ENCODE peak calls at places on chromosome 9, in six cellular contexts. One of them, this sample, is unnamed.

GRCh38 chr9:117083440-117083984 is 331.3 kb downstream of the ASTN2 start:
- DNase-seq in fibroblast of lung: no peak
- DNase-seq in neural crest cell: no peak
- DNase-seq in OCI-LY7: no peak
- DNase-seq in IMR-90: no peak
- DNase-seq in endothelial cell: no peak
- DNase-seq in this sample: no peak

GRCh38 chr9:127541865-127542264 is 70.2 kb upstream of the STXBP1 start:
- DNase-seq in IMR-90: no peak
- DNase-seq in neural crest cell: no peak
- DNase-seq in OCI-LY7: no peak
- DNase-seq in endothelial cell: no peak
- DNase-seq in fibroblast of lung: no peak
- DNase-seq in this sample: no peak

GRCh38 chr9:113875917-113876805 is at the start of gene ZNF618:
- DNase-seq in neural crest cell: peak
- DNase-seq in OCI-LY7: peak
- DNase-seq in IMR-90: no peak
- DNase-seq in fibroblast of lung: peak
- DNase-seq in endothelial cell: peak
- DNase-seq in this sample: peak

GRCh38 chr9:87201316-87201715 is 254.0 kb upstream of the GAS1 start:
- DNase-seq in endothelial cell: no peak
- DNase-seq in neural crest cell: no peak
- DNase-seq in OCI-LY7: no peak
- DNase-seq in fibroblast of lung: peak
- DNase-seq in IMR-90: peak
- DNase-seq in this sample: no peak

GRCh38 chr9:37908698-37909186 is 4.8 kb upstream of the SLC25A51 start:
- DNase-seq in endothelial cell: no peak
- DNase-seq in fibroblast of lung: no peak
- DNase-seq in OCI-LY7: no peak
- DNase-seq in IMR-90: peak
- DNase-seq in neural crest cell: no peak
- DNase-seq in this sample: no peak

GRCh38 chr9:75712690-75713089 is 177.8 kb upstream of the PCSK5 start:
- DNase-seq in neural crest cell: no peak
- DNase-seq in IMR-90: no peak
- DNase-seq in fibroblast of lung: no peak
- DNase-seq in OCI-LY7: no peak
- DNase-seq in endothelial cell: no peak
- DNase-seq in this sample: no peak

GRCh38 chr9:129343697-129344375 is 165.8 kb upstream of the IER5L start:
- DNase-seq in endothelial cell: no peak
- DNase-seq in IMR-90: no peak
- DNase-seq in OCI-LY7: no peak
- DNase-seq in fibroblast of lung: peak
- DNase-seq in neural crest cell: no peak
- DNase-seq in this sample: peak

GRCh38 chr9:81822967-81823366 is 105.3 kb upstream of the SPATA31D4 start:
- DNase-seq in fibroblast of lung: no peak
- DNase-seq in IMR-90: no peak
- DNase-seq in neural crest cell: no peak
- DNase-seq in endothelial cell: no peak
- DNase-seq in OCI-LY7: no peak
- DNase-seq in this sample: no peak

GRCh38 chr9:114718801-114719221 is 36.8 kb upstream of the TEX48 start:
- DNase-seq in OCI-LY7: no peak
- DNase-seq in neural crest cell: no peak
- DNase-seq in IMR-90: no peak
- DNase-seq in fibroblast of lung: no peak
- DNase-seq in endothelial cell: no peak
- DNase-seq in this sample: peak

GRCh38 chr9:114958021-114958846 is 27.8 kb upstream of the TNFSF8 start:
- DNase-seq in IMR-90: no peak
- DNase-seq in neural crest cell: no peak
- DNase-seq in endothelial cell: no peak
- DNase-seq in fibroblast of lung: peak
- DNase-seq in OCI-LY7: no peak
- DNase-seq in this sample: no peak

GRCh38 chr9:17695482-17695881 is 116.6 kb downstream of the SH3GL2 start:
- DNase-seq in endothelial cell: no peak
- DNase-seq in IMR-90: no peak
- DNase-seq in neural crest cell: no peak
- DNase-seq in OCI-LY7: no peak
- DNase-seq in fibroblast of lung: no peak
- DNase-seq in this sample: no peak

GRCh38 chr9:103319979-103320378 is 324.8 kb downstream of the CYLC2 start:
- DNase-seq in IMR-90: no peak
- DNase-seq in OCI-LY7: peak
- DNase-seq in neural crest cell: no peak
- DNase-seq in fibroblast of lung: no peak
- DNase-seq in endothelial cell: no peak
- DNase-seq in this sample: no peak

GRCh38 chr9:86202338-86202882 is 57.0 kb downstream of the C9orf153 start:
- DNase-seq in IMR-90: peak
- DNase-seq in OCI-LY7: peak
- DNase-seq in endothelial cell: peak
- DNase-seq in fibroblast of lung: peak
- DNase-seq in neural crest cell: no peak
- DNase-seq in this sample: peak

GRCh38 chr9:107175826-107176500 is 107.1 kb upstream of the RAD23B start:
- DNase-seq in endothelial cell: no peak
- DNase-seq in IMR-90: no peak
- DNase-seq in OCI-LY7: no peak
- DNase-seq in fibroblast of lung: no peak
- DNase-seq in neural crest cell: peak
- DNase-seq in this sample: no peak

GRCh38 chr9:137294091-137294683 is 7.9 kb downstream of the NRARP start:
- DNase-seq in OCI-LY7: peak
- DNase-seq in IMR-90: peak
- DNase-seq in neural crest cell: no peak
- DNase-seq in endothelial cell: peak
- DNase-seq in fibroblast of lung: peak
- DNase-seq in this sample: peak

GRCh38 chr9:92615790-92616189 is 54.1 kb downstream of the IPPK start:
- DNase-seq in fibroblast of lung: no peak
- DNase-seq in endothelial cell: no peak
- DNase-seq in neural crest cell: no peak
- DNase-seq in OCI-LY7: no peak
- DNase-seq in IMR-90: no peak
- DNase-seq in this sample: no peak

GRCh38 chr9:93708289-93708986 is 132.1 kb downstream of the PHF2 start:
- DNase-seq in endothelial cell: no peak
- DNase-seq in fibroblast of lung: no peak
- DNase-seq in IMR-90: no peak
- DNase-seq in OCI-LY7: no peak
- DNase-seq in neural crest cell: no peak
- DNase-seq in this sample: no peak

GRCh38 chr9:23598994-23599393 is 227.0 kb downstream of the ELAVL2 start:
- DNase-seq in IMR-90: no peak
- DNase-seq in OCI-LY7: no peak
- DNase-seq in endothelial cell: no peak
- DNase-seq in fibroblast of lung: no peak
- DNase-seq in neural crest cell: no peak
- DNase-seq in this sample: no peak

GRCh38 chr9:96116275-96117051 is 185.5 kb downstream of the HSD17B3 start:
- DNase-seq in neural crest cell: no peak
- DNase-seq in fibroblast of lung: peak
- DNase-seq in endothelial cell: no peak
- DNase-seq in IMR-90: no peak
- DNase-seq in OCI-LY7: no peak
- DNase-seq in this sample: peak

GRCh38 chr9:96109718-96110351 is 192.1 kb downstream of the HSD17B3 start:
- DNase-seq in OCI-LY7: no peak
- DNase-seq in neural crest cell: no peak
- DNase-seq in endothelial cell: no peak
- DNase-seq in IMR-90: peak
- DNase-seq in fibroblast of lung: peak
- DNase-seq in this sample: no peak

GRCh38 chr9:96107436-96107835 is 194.5 kb downstream of the HSD17B3 start:
- DNase-seq in OCI-LY7: no peak
- DNase-seq in IMR-90: no peak
- DNase-seq in neural crest cell: no peak
- DNase-seq in fibroblast of lung: no peak
- DNase-seq in endothelial cell: no peak
- DNase-seq in this sample: no peak

GRCh38 chr9:96117398-96118060 is 184.4 kb downstream of the HSD17B3 start:
- DNase-seq in neural crest cell: no peak
- DNase-seq in fibroblast of lung: no peak
- DNase-seq in IMR-90: no peak
- DNase-seq in endothelial cell: no peak
- DNase-seq in OCI-LY7: no peak
- DNase-seq in this sample: no peak

DNA sequence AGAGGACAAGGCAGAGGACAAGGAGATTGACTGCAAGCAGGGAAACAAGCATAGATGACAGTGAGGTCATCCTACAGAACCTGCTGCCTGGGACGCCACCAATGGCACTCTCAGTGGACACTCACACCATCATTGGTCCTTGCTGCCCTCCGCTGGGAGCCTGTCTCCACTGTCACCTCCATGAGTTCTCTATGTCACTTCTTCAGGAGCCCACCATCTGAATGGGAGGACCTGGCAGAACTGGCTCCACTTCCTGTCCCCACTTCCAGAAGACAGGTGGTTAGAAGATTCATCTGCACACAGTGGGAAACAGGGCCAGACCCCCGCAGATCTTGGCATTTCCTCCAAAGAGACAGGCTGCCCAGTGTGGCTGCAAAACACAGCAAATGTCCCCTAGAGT is 188.9 kb downstream of the HSD17B3 start:
- DNase-seq in IMR-90: no peak
- DNase-seq in neural crest cell: no peak
- DNase-seq in fibroblast of lung: no peak
- DNase-seq in endothelial cell: no peak
- DNase-seq in OCI-LY7: no peak
- DNase-seq in this sample: no peak
- TF ChIP-seq CTCF in IMR-90: no peak
- TF ChIP-seq CTCF in neural crest cell: no peak
- TF ChIP-seq CTCF in fibroblast of lung: no peak
- TF ChIP-seq CTCF in endothelial cell: no peak
- TF ChIP-seq CTCF in OCI-LY7: no peak
- TF ChIP-seq CTCF in this sample: no peak

GRCh38 chr9:122835313-122835731 is 6.9 kb upstream of the PDCL start:
- DNase-seq in endothelial cell: peak
- DNase-seq in fibroblast of lung: no peak
- DNase-seq in OCI-LY7: peak
- DNase-seq in neural crest cell: no peak
- DNase-seq in IMR-90: no peak
- DNase-seq in this sample: no peak
- TF ChIP-seq CTCF in endothelial cell: no peak
- TF ChIP-seq CTCF in fibroblast of lung: no peak
- TF ChIP-seq CTCF in OCI-LY7: peak
- TF ChIP-seq CTCF in neural crest cell: no peak
- TF ChIP-seq CTCF in IMR-90: no peak
- TF ChIP-seq CTCF in this sample: no peak

GRCh38 chr9:89234636-89235035 is 56.0 kb upstream of the SHC3 start:
- DNase-seq in endothelial cell: peak
- DNase-seq in OCI-LY7: no peak
- DNase-seq in IMR-90: peak
- DNase-seq in fibroblast of lung: peak
- DNase-seq in neural crest cell: peak
- DNase-seq in this sample: peak
- TF ChIP-seq CTCF in endothelial cell: no peak
- TF ChIP-seq CTCF in OCI-LY7: no peak
- TF ChIP-seq CTCF in IMR-90: peak
- TF ChIP-seq CTCF in fibroblast of lung: peak
- TF ChIP-seq CTCF in neural crest cell: peak
- TF ChIP-seq CTCF in this sample: no peak

GRCh38 chr9:15354713-15355112 is 47.7 kb upstream of the TTC39B start:
- DNase-seq in OCI-LY7: peak
- DNase-seq in IMR-90: no peak
- DNase-seq in fibroblast of lung: no peak
- DNase-seq in neural crest cell: no peak
- DNase-seq in endothelial cell: no peak
- DNase-seq in this sample: no peak

GRCh38 chr9:15355669-15356068 is 48.7 kb upstream of the TTC39B start:
- DNase-seq in endothelial cell: no peak
- DNase-seq in fibroblast of lung: no peak
- DNase-seq in IMR-90: no peak
- DNase-seq in neural crest cell: no peak
- DNase-seq in OCI-LY7: no peak
- DNase-seq in this sample: no peak

GRCh38 chr9:15361737-15362136 is 54.7 kb upstream of the TTC39B start:
- DNase-seq in fibroblast of lung: no peak
- DNase-seq in OCI-LY7: no peak
- DNase-seq in IMR-90: no peak
- DNase-seq in neural crest cell: no peak
- DNase-seq in endothelial cell: no peak
- DNase-seq in this sample: no peak

GRCh38 chr9:15353892-15354291 is 46.9 kb upstream of the TTC39B start:
- DNase-seq in endothelial cell: no peak
- DNase-seq in IMR-90: no peak
- DNase-seq in neural crest cell: no peak
- DNase-seq in OCI-LY7: no peak
- DNase-seq in fibroblast of lung: no peak
- DNase-seq in this sample: no peak

DNA sequence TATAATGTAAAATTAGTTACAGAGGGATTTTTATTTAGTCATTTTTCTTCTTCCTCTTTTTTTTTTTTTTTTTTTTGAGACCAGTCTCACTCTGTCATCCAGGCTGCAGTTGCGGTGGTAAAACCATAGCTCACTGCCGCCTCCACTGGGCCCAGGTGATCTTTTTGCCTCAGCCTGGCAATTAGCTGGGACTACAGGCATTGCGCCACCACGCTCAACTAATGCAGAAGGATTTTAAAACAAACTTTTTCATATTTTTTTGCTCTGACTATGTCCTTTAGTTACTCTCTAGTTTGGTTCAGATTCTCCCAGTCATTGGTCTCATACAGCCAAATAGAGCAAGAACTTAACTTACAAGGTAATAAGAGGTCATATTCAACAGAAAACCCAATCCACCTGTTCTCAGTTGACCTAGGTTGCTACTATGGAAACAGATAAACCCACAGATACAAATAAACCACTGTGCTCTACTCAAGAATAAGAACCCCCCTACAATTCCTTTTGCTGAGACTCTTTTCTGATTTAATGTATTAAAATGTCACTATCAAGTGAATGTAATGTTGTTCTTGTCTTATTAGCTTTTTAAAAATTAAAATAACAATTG is 50.1 kb upstream of the TTC39B start:
- DNase-seq in OCI-LY7: peak
- DNase-seq in endothelial cell: peak
- DNase-seq in neural crest cell: no peak
- DNase-seq in IMR-90: no peak
- DNase-seq in fibroblast of lung: no peak
- DNase-seq in this sample: peak
- TF ChIP-seq CTCF in OCI-LY7: peak
- TF ChIP-seq CTCF in endothelial cell: no peak
- TF ChIP-seq CTCF in neural crest cell: no peak
- TF ChIP-seq CTCF in IMR-90: no peak
- TF ChIP-seq CTCF in fibroblast of lung: no peak
- TF ChIP-seq CTCF in this sample: no peak

This sample was measured in Calu3.